ENCODE peak calls at places on chromosome 18, in nine cellular contexts. Q is CD8-positive, alpha-beta memory T cell; R is transverse colon; S is CD4-positive, alpha-beta memory T cell; H is heart right ventricle; D is psoas muscle; M is stomach; K is cardiac muscle cell; J is fibroblast of lung. N is an unnamed sample. For H3K36me3 and H3K4me1, the result is how much of the 10 kb centered on the place peaks cover.

GRCh38 chr18:37716106-37716708 is 150.6 kb upstream of the CELF4 start:
- DNase-seq in S (no peak), D (no peak), J (no peak), Q (no peak), H (no peak), K (no peak), M (no peak), R (no peak), N (no peak)

GRCh38 chr18:8519102-8519501 is 90.1 kb upstream of the RAB12 start:
- DNase-seq in M (no peak), J (no peak), D (no peak), H (no peak), S (no peak), R (no peak), Q (no peak), K (no peak), N (no peak)

GRCh38 chr18:35271656-35272055 is 18.4 kb downstream of the ZSCAN30 start:
- DNase-seq in J (no peak), H (no peak), Q (no peak), D (no peak), R (no peak), K (no peak), M (no peak), S (no peak), N (no peak)

GRCh38 chr18:33577688-33578370 is at the start of gene ASXL3:
- DNase-seq in S (no peak), D (peak), Q (no peak), H (peak), K (peak), J (peak), R (peak), M (peak), N (peak)

GRCh38 chr18:58321986-58322385 is 278.0 kb downstream of the NEDD4L start:
- DNase-seq in S (peak), K (peak), J (peak), R (peak), D (peak), M (peak), H (peak), Q (no peak), N (peak)

GRCh38 chr18:76465630-76466409 is 29.2 kb downstream of the ZNF516 start:
- DNase-seq in R (no peak), J (no peak), Q (no peak), D (no peak), M (no peak), K (no peak), S (no peak), H (no peak), N (no peak)

GRCh38 chr18:34330308-34330707 is 105.6 kb upstream of the NOL4 start:
- DNase-seq in K (no peak), Q (no peak), S (no peak), D (no peak), J (no peak), M (no peak), R (no peak), H (no peak), N (no peak)

GRCh38 chr18:57891707-57892391 is 88.7 kb upstream of the ATP8B1 start:
- DNase-seq in Q (no peak), M (no peak), K (no peak), J (no peak), D (no peak), S (no peak), H (no peak), R (no peak), N (no peak)

GRCh38 chr18:7174359-7175107 is 56.4 kb upstream of the LRRC30 start:
- DNase-seq in M (no peak), D (peak), R (no peak), H (no peak), Q (no peak), J (no peak), K (peak), S (no peak), N (no peak)

GRCh38 chr18:44098551-44099098 is 582.1 kb upstream of the SETBP1 start:
- DNase-seq in K (peak), R (peak), M (no peak), S (no peak), H (no peak), Q (no peak), J (peak), D (no peak), N (peak)

GRCh38 chr18:47174545-47175116 is 1.5 kb downstream of the IER3IP1 start:
- DNase-seq in S (no peak), J (no peak), H (no peak), M (no peak), R (no peak), D (no peak), K (no peak), Q (no peak), N (no peak)

GRCh38 chr18:70621710-70622109 is 332.9 kb downstream of the SOCS6 start:
- DNase-seq in H (no peak), K (no peak), Q (no peak), M (no peak), R (no peak), D (no peak), S (peak), J (no peak), N (no peak)

GRCh38 chr18:9941108-9941507 is 27.3 kb downstream of the VAPA start:
- DNase-seq in D (no peak), S (no peak), K (no peak), Q (no peak), H (no peak), R (no peak), J (no peak), M (no peak), N (no peak)

GRCh38 chr18:63928331-63928730 is 20.6 kb downstream of the SERPINB10 start:
- DNase-seq in J (no peak), H (no peak), Q (no peak), K (no peak), D (no peak), M (no peak), R (no peak), S (no peak), N (no peak)

GRCh38 chr18:70261141-70261788 is 27.6 kb upstream of the SOCS6 start:
- DNase-seq in K (no peak), S (no peak), R (no peak), D (no peak), Q (no peak), J (no peak), H (no peak), M (no peak), N (no peak)

GRCh38 chr18:50560681-50561629 is 1.1 kb downstream of the MAPK4 start:
- DNase-seq in J (no peak), R (no peak), H (no peak), M (no peak), S (no peak), D (no peak), Q (no peak), K (no peak), N (no peak)

DNA sequence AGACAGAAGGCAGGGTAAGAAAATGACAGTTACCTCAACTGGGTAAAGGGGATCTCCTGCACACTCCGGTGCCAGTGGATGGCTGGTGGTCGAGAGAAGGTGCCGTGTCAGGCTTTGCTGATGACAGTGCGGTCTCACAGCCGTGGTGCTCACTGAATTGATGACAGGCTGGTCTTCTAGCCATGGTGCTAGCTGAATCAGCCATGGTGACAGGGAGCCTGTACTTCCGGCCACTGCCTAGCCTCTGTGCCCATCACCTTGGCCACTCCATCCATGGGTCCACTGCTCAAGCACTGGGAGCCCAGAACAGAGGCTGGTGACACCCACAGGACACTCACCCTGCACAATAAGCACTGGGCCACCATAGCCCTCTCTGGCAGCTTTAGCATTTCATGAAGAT is 315.9 kb downstream of the FBXO15 start:
- DNase-seq in R (no peak), Q (no peak), K (no peak), J (no peak), D (no peak), M (no peak), H (no peak), S (no peak), N (no peak)
- H3K36me3 ChIP-seq in R (under half), Q (under half), K (under half), J (under half), D (under half), M (under half), H (under half), S (under half), N (under half)

DNA sequence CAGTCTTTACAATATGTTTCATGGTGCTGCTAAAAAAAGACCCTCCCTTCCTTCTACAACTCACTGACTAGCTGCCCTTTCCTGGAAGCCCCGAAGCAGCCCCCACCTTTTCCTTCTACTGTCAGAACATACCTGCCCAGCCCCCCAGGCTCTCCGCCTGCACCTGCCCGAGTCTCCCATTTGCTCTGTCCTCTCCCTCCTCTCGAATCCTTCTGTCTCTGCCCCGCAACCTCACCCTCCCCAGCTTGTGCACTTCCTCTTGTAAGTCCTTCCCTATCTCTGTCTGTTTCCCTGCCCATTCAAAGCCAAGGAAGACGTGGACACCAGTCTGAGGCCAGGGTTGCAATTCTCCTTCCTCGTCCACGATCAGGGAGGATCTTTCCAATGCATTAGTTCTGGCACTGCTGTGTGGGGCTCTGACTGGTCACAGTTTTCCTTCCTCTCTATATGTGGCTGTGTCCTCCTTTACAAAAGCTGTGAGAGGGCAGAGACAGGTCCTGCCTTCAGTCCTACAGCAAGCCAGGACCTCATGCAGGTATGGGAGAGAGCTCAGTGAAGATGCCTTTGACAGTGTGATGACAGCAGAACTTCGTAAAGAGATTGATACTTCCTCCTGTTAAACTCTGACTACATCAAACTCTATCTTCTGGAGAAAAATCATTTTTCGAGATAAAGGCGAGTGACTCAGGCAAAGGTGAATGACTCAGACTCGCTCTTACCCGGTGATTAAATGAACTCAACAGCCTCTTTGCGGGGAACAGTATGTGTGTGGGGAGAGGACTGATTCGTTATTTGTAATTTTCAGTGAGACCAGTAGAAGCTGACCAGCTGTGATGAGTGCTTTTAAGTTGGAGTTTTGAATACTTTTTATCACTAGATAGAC is 14.2 kb downstream of the TNFRSF11A start:
- DNase-seq in M (no peak), J (peak), H (no peak), D (no peak), Q (no peak), S (no peak), K (peak), R (peak), N (no peak)
- H3K4me1 ChIP-seq in M (under half), J (under half), H (under half), D (under half), Q (under half), S (under half), K (under half), R (under half), N (under half)

DNA sequence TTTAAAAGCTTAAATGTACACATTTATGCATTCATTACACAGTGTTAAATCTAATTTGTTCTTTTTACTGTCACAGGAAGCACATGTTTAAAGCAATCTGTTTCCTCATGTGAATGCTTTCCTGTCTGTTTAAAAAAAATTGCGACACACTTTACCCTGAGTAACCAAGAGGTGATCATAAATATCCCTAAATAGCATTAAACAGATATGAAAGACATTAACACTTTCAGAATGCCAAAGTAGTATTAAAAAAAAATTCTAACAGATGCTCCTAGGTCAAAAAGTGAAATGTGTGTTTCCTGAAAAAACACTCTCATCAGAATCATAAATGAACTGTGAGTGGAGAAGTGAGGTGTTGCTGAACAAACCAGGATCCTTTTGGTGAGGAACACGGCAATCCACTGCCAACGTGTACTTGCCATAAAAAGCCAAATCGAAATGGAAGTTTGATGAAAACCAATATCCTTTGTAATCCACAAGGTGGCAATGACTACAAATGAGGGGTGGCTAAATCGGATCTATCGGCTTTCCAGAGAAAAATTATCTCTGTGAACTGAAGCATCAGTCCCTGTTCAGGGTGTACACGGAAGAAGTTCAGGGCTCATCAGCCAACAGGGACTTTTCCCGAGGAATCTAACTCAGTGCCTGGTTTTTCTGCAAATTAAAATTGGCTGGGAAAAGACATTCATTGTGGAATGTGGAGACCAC is 248.9 kb downstream of the TCF4 start:
- DNase-seq in D (no peak), M (no peak), H (no peak), R (no peak), K (peak), S (no peak), J (peak), Q (no peak), N (no peak)
- H3K4me3 ChIP-seq in D (peak), M (no peak), H (no peak), R (no peak), K (no peak), S (no peak), J (no peak), Q (no peak), N (no peak)

GRCh38 chr18:49017813-49018552 is 67.2 kb upstream of the SMAD7 start:
- DNase-seq in K (no peak), H (no peak), S (no peak), R (peak), Q (no peak), J (no peak), D (no peak), M (peak), N (no peak)
- H3K36me3 ChIP-seq in K (under half), H (under half), S (under half), R (under half), Q (under half), J (under half), D (under half), M (under half), N (under half)